ENCODE peak calls at places on chromosomes 7 and 10, in eight cellular contexts. K is AG09319; J is nephron progenitor cell; D is EL; O is stimulated activated naive CD8-positive, alpha-beta T cell treated with anti-CD3 and anti-CD28 coated beads, Interleukin-15, amount 100 ng/mL, for 72 hours; I is activated effector memory CD4-positive, alpha-beta T cell treated with Interleukin-2 at 50 U/mL for 16 hours; E is stimulated activated CD4-positive, alpha-beta T cell treated with anti-CD3 and anti-CD28 coated beads, TNF-alpha, amount 100 ng/mL, for 24 hours; S is fibroblast of the conjunctiva. H is an unnamed sample.

GRCh38 chr10:92031580-92031979 is 108.0 kb downstream of the BTAF1 start:
- DNase-seq in O (no peak), D (no peak), I (no peak), E (no peak), J (no peak), S (no peak), K (no peak), H (no peak)

GRCh38 chr7:18936265-18936664 is 181.2 kb downstream of the TWIST1 start:
- DNase-seq in K (no peak), J (no peak), O (no peak), E (no peak), I (no peak), D (no peak), S (peak; percentile 51), H (peak; percentile 72)

GRCh38 chr7:43615558-43616145 is 32.7 kb downstream of the STK17A start:
- DNase-seq in I (no peak), K (no peak), E (no peak), O (no peak), D (no peak), S (no peak), J (no peak), H (no peak)

GRCh38 chr10:101629781-101630419 is 41.8 kb downstream of the DPCD start:
- DNase-seq in E (no peak), S (no peak), O (no peak), K (no peak), D (no peak), J (no peak), I (no peak), H (no peak)

GRCh38 chr10:33666686-33667480 is 332.4 kb upstream of the NRP1 start:
- DNase-seq in I (no peak), J (no peak), E (no peak), S (no peak), D (no peak), O (no peak), K (no peak), H (no peak)

GRCh38 chr10:69141304-69141703 is 17.3 kb downstream of the VPS26A start:
- DNase-seq in I (no peak), E (no peak), J (no peak), K (no peak), S (no peak), D (no peak), O (no peak), H (no peak)

GRCh38 chr10:61835069-61835908 is 66.2 kb upstream of the ARID5B start:
- DNase-seq in S (peak; percentile 79), E (no peak), J (no peak), D (peak; percentile 82), O (no peak), I (no peak), K (peak; percentile 46), H (peak; percentile 70)

GRCh38 chr10:89591111-89591795 is 53.8 kb downstream of the PANK1 start:
- DNase-seq in J (no peak), K (no peak), I (no peak), O (no peak), D (peak; percentile 11), S (peak; percentile 8), E (no peak), H (no peak)

GRCh38 chr10:97224483-97225435 is 39.0 kb upstream of the SLIT1 start:
- DNase-seq in J (no peak), E (no peak), K (no peak), O (peak; percentile 26), S (no peak), D (no peak), I (no peak), H (peak; percentile 14)

GRCh38 chr10:126058104-126058503 is 161.7 kb downstream of the FANK1 start:
- DNase-seq in I (no peak), K (no peak), J (no peak), E (no peak), D (no peak), S (no peak), O (no peak), H (no peak)

GRCh38 chr7:105782391-105783063 is 93.9 kb downstream of the ATXN7L1 start:
- DNase-seq in S (peak; percentile 28), J (no peak), K (peak; percentile 46), E (peak; percentile 36), O (peak; percentile 46), I (no peak), D (peak; percentile 92), H (peak; percentile 79)

GRCh38 chr10:79488303-79488702 is 24.0 kb upstream of the EIF5AL1 start:
- DNase-seq in K (peak; percentile 76), I (no peak), S (peak; percentile 75), O (no peak), E (no peak), J (no peak), D (peak; percentile 94), H (peak; percentile 87)

GRCh38 chr10:89567566-89568245 is 32.3 kb upstream of the SLC16A12 start:
- DNase-seq in J (no peak), I (no peak), D (no peak), E (no peak), S (no peak), O (no peak), K (peak; percentile 10), H (no peak)

GRCh38 chr7:99078416-99078815 is 65.5 kb downstream of the SMURF1 start:
- DNase-seq in K (no peak), E (no peak), D (no peak), S (no peak), I (no peak), O (no peak), J (no peak), H (no peak)

GRCh38 chr10:58998924-58999713 is 177.3 kb upstream of the PHYHIPL start:
- DNase-seq in K (no peak), I (no peak), E (no peak), O (no peak), J (no peak), S (no peak), D (no peak), H (no peak)

GRCh38 chr7:2405601-2406345 is 2.4 kb downstream of the CHST12 start:
- DNase-seq in K (no peak), S (no peak), J (no peak), O (peak; percentile 86), D (no peak), E (no peak), I (peak; percentile 48), H (no peak)

GRCh38 chr7:112411186-112411795 is 39.0 kb upstream of the IFRD1 start:
- DNase-seq in K (no peak), E (no peak), D (no peak), S (peak; percentile 54), I (no peak), O (no peak), J (no peak), H (peak; percentile 36)

GRCh38 chr10:112373912-112374338 is at the start of gene ACSL5:
- DNase-seq in K (no peak), S (no peak), D (no peak), I (no peak), E (no peak), O (no peak), J (no peak), H (no peak)

GRCh38 chr7:17408245-17408903 is 109.9 kb downstream of the AHR start:
- DNase-seq in S (peak; percentile 84), I (no peak), D (peak; percentile 95), E (no peak), K (peak; percentile 77), J (no peak), O (no peak), H (peak; percentile 90)

GRCh38 chr10:130354976-130355795 is 219.0 kb downstream of the GLRX3 start:
- DNase-seq in E (no peak), O (no peak), K (no peak), D (no peak), S (no peak), I (no peak), J (no peak), H (no peak)

GRCh38 chr7:64874562-64875250 is 28.4 kb upstream of the ZNF273 start:
- DNase-seq in K (no peak), S (no peak), O (no peak), I (no peak), J (no peak), D (no peak), E (no peak), H (no peak)

GRCh38 chr7:137993395-137993743 is 8.5 kb downstream of the CREB3L2 start:
- DNase-seq in S (no peak), K (no peak), J (no peak), I (no peak), E (no peak), D (no peak), O (no peak), H (no peak)

GRCh38 chr10:42939685-42940366 is 137.0 kb upstream of the RET start:
- DNase-seq in D (no peak), E (no peak), J (no peak), I (no peak), S (no peak), K (no peak), O (no peak), H (no peak)

GRCh38 chr10:9097991-9098306 is 1043.5 kb downstream of the GATA3 start:
- DNase-seq in J (no peak), E (no peak), S (no peak), D (no peak), O (no peak), I (no peak), K (no peak), H (no peak)

GRCh38 chr7:44964384-44964830 is 14.4 kb downstream of the MYO1G start:
- DNase-seq in O (no peak), I (no peak), S (no peak), K (no peak), J (no peak), E (no peak), D (no peak), H (no peak)

GRCh38 chr10:89419548-89419947 is 5.2 kb downstream of the IFIT5 start:
- DNase-seq in E (no peak), I (no peak), J (no peak), O (no peak), K (no peak), S (no peak), D (no peak), H (peak; percentile 15)